ENCODE peak calls at places on chromosomes 1 and 21, in seven cellular contexts. V is cardiac muscle cell; P is dorsolateral prefrontal cortex; X is psoas muscle; T is NT2/D1; I is CD8-positive, alpha-beta memory T cell; Q is fibroblast of pulmonary artery. E is an unnamed sample.

GRCh38 chr1:206895320-206895719 is 1.9 kb upstream of the IL24 start:
- DNase-seq in V (no peak), P (no peak), X (no peak), T (no peak), I (no peak), Q (no peak), E (no peak)

GRCh38 chr21:42562258-42562657 is 48.6 kb downstream of the SLC37A1 start:
- DNase-seq in V (no peak), P (peak; percentile 4), X (no peak), T (no peak), I (no peak), Q (no peak), E (no peak)

GRCh38 chr21:25561668-25562641 is 45.3 kb downstream of the MRPL39 start:
- DNase-seq in V (peak; percentile 45), P (no peak), X (peak; percentile 48), T (no peak), I (peak; percentile 57), Q (peak; percentile 73), E (no peak)

GRCh38 chr1:93607814-93608187 is 73.8 kb downstream of the BCAR3 start:
- DNase-seq in V (no peak), P (no peak), X (no peak), T (no peak), I (no peak), Q (no peak), E (no peak)

GRCh38 chr1:151982300-151983005 is 11.2 kb downstream of the S100A10 start:
- DNase-seq in V (no peak), P (no peak), X (no peak), T (no peak), I (no peak), Q (no peak), E (no peak)

GRCh38 chr1:215603319-215603718 is 36.2 kb downstream of the KCTD3 start:
- DNase-seq in V (no peak), P (no peak), X (no peak), T (no peak), I (no peak), Q (no peak), E (no peak)

GRCh38 chr1:6275826-6276764 is 15.2 kb upstream of the GPR153 start:
- DNase-seq in V (peak; percentile 88), P (peak; percentile 51), X (peak; percentile 60), T (no peak), I (no peak), Q (peak; percentile 79), E (no peak)

GRCh38 chr21:46323227-46323709 is 402 bp downstream of the C21orf58 start:
- DNase-seq in V (peak; percentile 28), P (no peak), X (no peak), T (no peak), I (no peak), Q (no peak), E (no peak)

GRCh38 chr1:63774617-63775417 is 1.0 kb downstream of the ROR1 start:
- DNase-seq in V (peak; percentile 68), P (peak; percentile 34), X (peak; percentile 46), T (peak; percentile 94), I (no peak), Q (peak; percentile 45), E (peak; percentile 22)

GRCh38 chr1:180893614-180894013 is 19.1 kb upstream of the KIAA1614 start:
- DNase-seq in V (no peak), P (no peak), X (no peak), T (no peak), I (no peak), Q (peak; percentile 8), E (no peak)

GRCh38 chr1:112744019-112744578 is 29.0 kb upstream of the PPM1J start:
- DNase-seq in V (peak; percentile 42), P (no peak), X (no peak), T (no peak), I (no peak), Q (peak; percentile 58), E (no peak)

GRCh38 chr1:239922778-239923522 is 168.7 kb upstream of the FMN2 start:
- DNase-seq in V (no peak), P (no peak), X (no peak), T (no peak), I (no peak), Q (no peak), E (no peak)

GRCh38 chr1:214438059-214438458 is 113.3 kb downstream of the PTPN14 start:
- DNase-seq in V (peak; percentile 13), P (no peak), X (peak; percentile 59), T (no peak), I (no peak), Q (no peak), E (no peak)

GRCh38 chr21:20971296-20971921 is 26.8 kb upstream of the NCAM2 start:
- DNase-seq in V (peak; percentile 73), P (peak; percentile 86), X (no peak), T (peak; percentile 65), I (no peak), Q (peak; percentile 69), E (peak; percentile 29)

GRCh38 chr1:225603538-225604354 is 49.2 kb downstream of the ENAH start:
- DNase-seq in V (no peak), P (no peak), X (no peak), T (no peak), I (no peak), Q (peak; percentile 64), E (no peak)

GRCh38 chr21:17679002-17679600 is 66.4 kb upstream of the BTG3 start:
- DNase-seq in V (peak; percentile 75), P (no peak), X (no peak), T (peak; percentile 52), I (peak; percentile 59), Q (peak; percentile 86), E (peak; percentile 57)

GRCh38 chr1:176515310-176515709 is 52.3 kb downstream of the PAPPA2 start:
- DNase-seq in V (no peak), P (no peak), X (peak; percentile 12), T (no peak), I (no peak), Q (peak; percentile 7), E (peak; percentile 61)

GRCh38 chr1:101219919-101220695 is 16.7 kb upstream of the S1PR1 start:
- DNase-seq in V (no peak), P (no peak), X (no peak), T (no peak), I (no peak), Q (peak; percentile 22), E (peak; percentile 15)

GRCh38 chr1:54325705-54326461 is 80.3 kb downstream of the SSBP3 start:
- DNase-seq in V (no peak), P (no peak), X (no peak), T (no peak), I (no peak), Q (no peak), E (no peak)

GRCh38 chr21:35528109-35529042 is 479.3 kb upstream of the RUNX1 start:
- DNase-seq in V (no peak), P (no peak), X (peak; percentile 27), T (no peak), I (peak; percentile 17), Q (peak; percentile 29), E (no peak)

GRCh38 chr1:54273837-54274192 is 73.8 kb downstream of the MRPL37 start:
- DNase-seq in V (no peak), P (no peak), X (peak; percentile 58), T (no peak), I (no peak), Q (no peak), E (peak; percentile 56)

GRCh38 chr1:27785763-27786162 is 12.7 kb downstream of the STX12 start:
- DNase-seq in V (no peak), P (no peak), X (no peak), T (no peak), I (no peak), Q (peak; percentile 25), E (no peak)

GRCh38 chr1:77282866-77283539 is 1.2 kb downstream of the AK5 start:
- DNase-seq in V (peak; percentile 15), P (peak; percentile 34), X (peak; percentile 12), T (peak; percentile 57), I (peak; percentile 2), Q (no peak), E (no peak)

GRCh38 chr1:111110197-111110899 is 29.5 kb downstream of the DRAM2 start:
- DNase-seq in V (no peak), P (no peak), X (no peak), T (no peak), I (no peak), Q (peak; percentile 36), E (no peak)

GRCh38 chr1:34013958-34014737 is 150.3 kb downstream of the HMGB4 start:
- DNase-seq in V (peak; percentile 62), P (no peak), X (no peak), T (no peak), I (no peak), Q (no peak), E (peak; percentile 16)

GRCh38 chr1:110307239-110307974 is 31.8 kb upstream of the RBM15 start:
- DNase-seq in V (no peak), P (no peak), X (no peak), T (no peak), I (no peak), Q (no peak), E (no peak)

GRCh38 chr1:165842363-165843129 is 15.1 kb downstream of the UCK2 start:
- DNase-seq in V (peak; percentile 42), P (no peak), X (no peak), T (no peak), I (no peak), Q (peak; percentile 35), E (peak; percentile 29)

GRCh38 chr1:150836129-150836773 is 28.2 kb upstream of the CTSK start:
- DNase-seq in V (no peak), P (no peak), X (no peak), T (no peak), I (no peak), Q (peak; percentile 21), E (no peak)

GRCh38 chr1:93344886-93345632 is 648 bp upstream of the DR1 start:
- DNase-seq in V (no peak), P (no peak), X (no peak), T (no peak), I (peak; percentile 7), Q (peak; percentile 29), E (no peak)

GRCh38 chr1:14437410-14437913 is 161.0 kb upstream of the KAZN start:
- DNase-seq in V (no peak), P (peak; percentile 51), X (no peak), T (no peak), I (no peak), Q (no peak), E (peak; percentile 16)

GRCh38 chr1:175062339-175062738 is 5.3 kb upstream of the TNN start:
- DNase-seq in V (no peak), P (no peak), X (no peak), T (no peak), I (no peak), Q (no peak), E (no peak)

GRCh38 chr1:81073580-81073979 is 727.2 kb upstream of the ADGRL2 start:
- DNase-seq in V (no peak), P (no peak), X (no peak), T (no peak), I (no peak), Q (no peak), E (no peak)